ENCODE peak calls at places on chromosomes 5 and 9, in ten cellular contexts. One of them, this sample, is unnamed.

GRCh38 chr5:123035320-123035949 is 1.1 kb downstream of the PPIC start:
- DNase-seq in NCI-H1048: peak
- DNase-seq in naive thymus-derived CD8-positive, alpha-beta T cell: no peak
- DNase-seq in fibroblast of pulmonary artery: peak
- DNase-seq in HCT116: peak
- DNase-seq in mesendoderm: peak
- DNase-seq in BE2C: no peak
- DNase-seq in bronchial epithelial cell: peak
- DNase-seq in NCI-H774: peak
- DNase-seq in lower lobe of right lung: peak
- DNase-seq in this sample: peak

GRCh38 chr5:136191304-136192014 is 1.5 kb downstream of the SMIM32 start:
- DNase-seq in NCI-H1048: no peak
- DNase-seq in bronchial epithelial cell: peak
- DNase-seq in mesendoderm: peak
- DNase-seq in naive thymus-derived CD8-positive, alpha-beta T cell: no peak
- DNase-seq in HCT116: no peak
- DNase-seq in NCI-H774: no peak
- DNase-seq in lower lobe of right lung: no peak
- DNase-seq in BE2C: no peak
- DNase-seq in fibroblast of pulmonary artery: peak
- DNase-seq in this sample: no peak

GRCh38 chr5:8184455-8185063 is 315.6 kb downstream of the MTRR start:
- DNase-seq in HCT116: no peak
- DNase-seq in fibroblast of pulmonary artery: peak
- DNase-seq in BE2C: peak
- DNase-seq in lower lobe of right lung: no peak
- DNase-seq in bronchial epithelial cell: peak
- DNase-seq in mesendoderm: peak
- DNase-seq in NCI-H1048: no peak
- DNase-seq in naive thymus-derived CD8-positive, alpha-beta T cell: peak
- DNase-seq in NCI-H774: no peak
- DNase-seq in this sample: peak

GRCh38 chr5:173314166-173314952 is 13.9 kb downstream of the STC2 start:
- DNase-seq in fibroblast of pulmonary artery: no peak
- DNase-seq in HCT116: no peak
- DNase-seq in mesendoderm: no peak
- DNase-seq in NCI-H1048: no peak
- DNase-seq in naive thymus-derived CD8-positive, alpha-beta T cell: no peak
- DNase-seq in bronchial epithelial cell: no peak
- DNase-seq in BE2C: no peak
- DNase-seq in lower lobe of right lung: no peak
- DNase-seq in NCI-H774: no peak
- DNase-seq in this sample: no peak

GRCh38 chr9:88835772-88836171 is 155.5 kb upstream of the S1PR3 start:
- DNase-seq in HCT116: no peak
- DNase-seq in naive thymus-derived CD8-positive, alpha-beta T cell: no peak
- DNase-seq in BE2C: no peak
- DNase-seq in NCI-H1048: no peak
- DNase-seq in lower lobe of right lung: no peak
- DNase-seq in NCI-H774: no peak
- DNase-seq in bronchial epithelial cell: no peak
- DNase-seq in fibroblast of pulmonary artery: no peak
- DNase-seq in mesendoderm: no peak
- DNase-seq in this sample: no peak

GRCh38 chr5:27308151-27308550 is 269.8 kb upstream of the CDH9 start:
- DNase-seq in HCT116: no peak
- DNase-seq in mesendoderm: no peak
- DNase-seq in BE2C: no peak
- DNase-seq in bronchial epithelial cell: peak
- DNase-seq in lower lobe of right lung: no peak
- DNase-seq in naive thymus-derived CD8-positive, alpha-beta T cell: no peak
- DNase-seq in fibroblast of pulmonary artery: no peak
- DNase-seq in NCI-H1048: no peak
- DNase-seq in NCI-H774: no peak
- DNase-seq in this sample: no peak

GRCh38 chr5:145130996-145131395 is 704.1 kb downstream of the PRELID2 start:
- DNase-seq in bronchial epithelial cell: no peak
- DNase-seq in BE2C: no peak
- DNase-seq in NCI-H774: no peak
- DNase-seq in lower lobe of right lung: no peak
- DNase-seq in NCI-H1048: no peak
- DNase-seq in mesendoderm: peak
- DNase-seq in fibroblast of pulmonary artery: peak
- DNase-seq in naive thymus-derived CD8-positive, alpha-beta T cell: no peak
- DNase-seq in HCT116: no peak
- DNase-seq in this sample: peak

GRCh38 chr5:143065185-143065584 is 295.0 kb downstream of the ARHGAP26 start:
- DNase-seq in NCI-H1048: no peak
- DNase-seq in naive thymus-derived CD8-positive, alpha-beta T cell: no peak
- DNase-seq in mesendoderm: no peak
- DNase-seq in BE2C: no peak
- DNase-seq in fibroblast of pulmonary artery: peak
- DNase-seq in lower lobe of right lung: no peak
- DNase-seq in bronchial epithelial cell: peak
- DNase-seq in HCT116: no peak
- DNase-seq in NCI-H774: no peak
- DNase-seq in this sample: peak

GRCh38 chr9:29212590-29213373 is 1639.5 kb upstream of the C9orf72 start:
- DNase-seq in fibroblast of pulmonary artery: no peak
- DNase-seq in bronchial epithelial cell: no peak
- DNase-seq in lower lobe of right lung: no peak
- DNase-seq in BE2C: peak
- DNase-seq in NCI-H1048: no peak
- DNase-seq in naive thymus-derived CD8-positive, alpha-beta T cell: no peak
- DNase-seq in HCT116: no peak
- DNase-seq in mesendoderm: peak
- DNase-seq in NCI-H774: peak
- DNase-seq in this sample: peak

GRCh38 chr5:136035837-136036236 is 7.0 kb downstream of the TGFBI start:
- DNase-seq in fibroblast of pulmonary artery: no peak
- DNase-seq in BE2C: no peak
- DNase-seq in naive thymus-derived CD8-positive, alpha-beta T cell: no peak
- DNase-seq in HCT116: no peak
- DNase-seq in NCI-H1048: no peak
- DNase-seq in NCI-H774: no peak
- DNase-seq in bronchial epithelial cell: no peak
- DNase-seq in lower lobe of right lung: no peak
- DNase-seq in mesendoderm: no peak
- DNase-seq in this sample: peak

GRCh38 chr9:35954942-35955546 is 2.9 kb downstream of the OR2S2 start:
- DNase-seq in BE2C: peak
- DNase-seq in HCT116: peak
- DNase-seq in NCI-H1048: no peak
- DNase-seq in mesendoderm: peak
- DNase-seq in bronchial epithelial cell: peak
- DNase-seq in NCI-H774: peak
- DNase-seq in naive thymus-derived CD8-positive, alpha-beta T cell: peak
- DNase-seq in lower lobe of right lung: no peak
- DNase-seq in fibroblast of pulmonary artery: peak
- DNase-seq in this sample: peak

GRCh38 chr5:59757442-59757841 is 136.1 kb downstream of the PDE4D start:
- DNase-seq in mesendoderm: peak
- DNase-seq in NCI-H774: no peak
- DNase-seq in BE2C: no peak
- DNase-seq in bronchial epithelial cell: peak
- DNase-seq in HCT116: no peak
- DNase-seq in fibroblast of pulmonary artery: no peak
- DNase-seq in lower lobe of right lung: no peak
- DNase-seq in NCI-H1048: no peak
- DNase-seq in naive thymus-derived CD8-positive, alpha-beta T cell: no peak
- DNase-seq in this sample: no peak

GRCh38 chr5:137712268-137712667 is 23.6 kb downstream of the KLHL3 start:
- DNase-seq in BE2C: no peak
- DNase-seq in HCT116: no peak
- DNase-seq in NCI-H774: no peak
- DNase-seq in NCI-H1048: no peak
- DNase-seq in fibroblast of pulmonary artery: no peak
- DNase-seq in mesendoderm: no peak
- DNase-seq in naive thymus-derived CD8-positive, alpha-beta T cell: no peak
- DNase-seq in lower lobe of right lung: no peak
- DNase-seq in bronchial epithelial cell: no peak
- DNase-seq in this sample: no peak

GRCh38 chr5:112649882-112650281 is 87.8 kb upstream of the APC start:
- DNase-seq in BE2C: no peak
- DNase-seq in naive thymus-derived CD8-positive, alpha-beta T cell: no peak
- DNase-seq in HCT116: no peak
- DNase-seq in lower lobe of right lung: no peak
- DNase-seq in NCI-H774: no peak
- DNase-seq in fibroblast of pulmonary artery: no peak
- DNase-seq in mesendoderm: no peak
- DNase-seq in NCI-H1048: no peak
- DNase-seq in bronchial epithelial cell: peak
- DNase-seq in this sample: no peak

GRCh38 chr5:150655221-150655620 is 5.8 kb upstream of the MYOZ3 start:
- DNase-seq in lower lobe of right lung: no peak
- DNase-seq in NCI-H774: no peak
- DNase-seq in mesendoderm: no peak
- DNase-seq in bronchial epithelial cell: no peak
- DNase-seq in HCT116: no peak
- DNase-seq in naive thymus-derived CD8-positive, alpha-beta T cell: no peak
- DNase-seq in fibroblast of pulmonary artery: no peak
- DNase-seq in NCI-H1048: no peak
- DNase-seq in BE2C: no peak
- DNase-seq in this sample: no peak

GRCh38 chr9:109162652-109163051 is 4.4 kb downstream of the FRRS1L start:
- DNase-seq in NCI-H1048: no peak
- DNase-seq in BE2C: no peak
- DNase-seq in NCI-H774: no peak
- DNase-seq in mesendoderm: no peak
- DNase-seq in naive thymus-derived CD8-positive, alpha-beta T cell: no peak
- DNase-seq in lower lobe of right lung: no peak
- DNase-seq in HCT116: no peak
- DNase-seq in fibroblast of pulmonary artery: no peak
- DNase-seq in bronchial epithelial cell: no peak
- DNase-seq in this sample: no peak

GRCh38 chr5:8081179-8081578 is 212.2 kb downstream of the MTRR start:
- DNase-seq in mesendoderm: no peak
- DNase-seq in naive thymus-derived CD8-positive, alpha-beta T cell: no peak
- DNase-seq in fibroblast of pulmonary artery: no peak
- DNase-seq in NCI-H1048: no peak
- DNase-seq in lower lobe of right lung: no peak
- DNase-seq in NCI-H774: peak
- DNase-seq in BE2C: no peak
- DNase-seq in HCT116: no peak
- DNase-seq in bronchial epithelial cell: no peak
- DNase-seq in this sample: peak

GRCh38 chr9:119369670-119370366 is 583 bp upstream of the BRINP1 start:
- DNase-seq in NCI-H774: peak
- DNase-seq in lower lobe of right lung: no peak
- DNase-seq in bronchial epithelial cell: no peak
- DNase-seq in fibroblast of pulmonary artery: no peak
- DNase-seq in naive thymus-derived CD8-positive, alpha-beta T cell: no peak
- DNase-seq in BE2C: no peak
- DNase-seq in mesendoderm: peak
- DNase-seq in NCI-H1048: no peak
- DNase-seq in HCT116: no peak
- DNase-seq in this sample: no peak

GRCh38 chr9:99559776-99560175 is 261.9 kb upstream of the NR4A3 start:
- DNase-seq in fibroblast of pulmonary artery: no peak
- DNase-seq in HCT116: no peak
- DNase-seq in NCI-H1048: no peak
- DNase-seq in naive thymus-derived CD8-positive, alpha-beta T cell: no peak
- DNase-seq in bronchial epithelial cell: peak
- DNase-seq in lower lobe of right lung: no peak
- DNase-seq in mesendoderm: no peak
- DNase-seq in NCI-H774: no peak
- DNase-seq in BE2C: no peak
- DNase-seq in this sample: no peak

GRCh38 chr5:169411789-169412425 is 111.0 kb upstream of the SLIT3 start:
- DNase-seq in bronchial epithelial cell: no peak
- DNase-seq in fibroblast of pulmonary artery: no peak
- DNase-seq in mesendoderm: no peak
- DNase-seq in naive thymus-derived CD8-positive, alpha-beta T cell: no peak
- DNase-seq in BE2C: no peak
- DNase-seq in HCT116: no peak
- DNase-seq in lower lobe of right lung: no peak
- DNase-seq in NCI-H774: no peak
- DNase-seq in NCI-H1048: no peak
- DNase-seq in this sample: no peak

GRCh38 chr9:80074439-80074838 is 502.7 kb downstream of the TLE4 start:
- DNase-seq in lower lobe of right lung: no peak
- DNase-seq in fibroblast of pulmonary artery: no peak
- DNase-seq in NCI-H774: no peak
- DNase-seq in naive thymus-derived CD8-positive, alpha-beta T cell: no peak
- DNase-seq in bronchial epithelial cell: no peak
- DNase-seq in mesendoderm: no peak
- DNase-seq in NCI-H1048: no peak
- DNase-seq in BE2C: peak
- DNase-seq in HCT116: no peak
- DNase-seq in this sample: no peak